ENCODE peak calls at places on chromosomes 3 and 15, in nine cellular contexts. N, I, P, G, R, Q, V, D and O are unnamed samples.

GRCh38 chr3:169112153-169112892 is 551.2 kb downstream of the MECOM start:
- DNase-seq in N (no peak), I (no peak), P (no peak), G (peak; percentile 46), R (no peak), Q (no peak), V (peak; percentile 83), D (peak; percentile 35), O (peak; percentile 93)

GRCh38 chr3:23760871-23761373 is 44.8 kb upstream of the UBE2E1 start:
- DNase-seq in N (no peak), I (peak; percentile 58), P (no peak), G (no peak), R (no peak), Q (no peak), V (no peak), D (no peak), O (no peak)

GRCh38 chr3:112627419-112627818 is 13.5 kb downstream of the CCDC80 start:
- DNase-seq in N (no peak), I (no peak), P (no peak), G (no peak), R (peak; percentile 43), Q (no peak), V (no peak), D (no peak), O (no peak)

GRCh38 chr3:180277036-180277435 is 240.3 kb upstream of the PEX5L start:
- DNase-seq in N (no peak), I (no peak), P (no peak), G (no peak), R (no peak), Q (no peak), V (peak; percentile 60), D (no peak), O (no peak)

GRCh38 chr3:44045476-44046275 is 196.0 kb upstream of the TOPAZ1 start:
- DNase-seq in N (no peak), I (peak; percentile 78), P (no peak), G (no peak), R (no peak), Q (peak; percentile 56), V (no peak), D (no peak), O (peak; percentile 29)

GRCh38 chr3:152539191-152539764 is 270.5 kb downstream of the MBNL1 start:
- DNase-seq in N (no peak), I (no peak), P (no peak), G (no peak), R (no peak), Q (no peak), V (no peak), D (no peak), O (no peak)

GRCh38 chr15:70294906-70295305 is 197.2 kb upstream of the TLE3 start:
- DNase-seq in N (no peak), I (no peak), P (no peak), G (no peak), R (no peak), Q (no peak), V (no peak), D (no peak), O (no peak)

GRCh38 chr15:90414408-90415028 is 26.5 kb downstream of the IQGAP1 start:
- DNase-seq in N (no peak), I (no peak), P (no peak), G (peak; percentile 78), R (no peak), Q (no peak), V (peak; percentile 83), D (peak; percentile 66), O (peak; percentile 88)

GRCh38 chr3:48446425-48447193 is at the start of gene ATRIP:
- DNase-seq in N (peak; percentile 35), I (peak; percentile 91), P (peak; percentile 92), G (no peak), R (peak; percentile 93), Q (peak; percentile 83), V (peak; percentile 75), D (no peak), O (peak; percentile 84)

GRCh38 chr3:13495351-13495813 is 15.3 kb downstream of the HDAC11 start:
- DNase-seq in N (no peak), I (no peak), P (no peak), G (no peak), R (no peak), Q (no peak), V (no peak), D (no peak), O (no peak)

GRCh38 chr3:66255865-66256264 is 35.1 kb downstream of the SLC25A26 start:
- DNase-seq in N (no peak), I (no peak), P (no peak), G (no peak), R (no peak), Q (no peak), V (no peak), D (no peak), O (peak; percentile 27)

GRCh38 chr3:59469948-59470723 is 420.3 kb upstream of the CFAP20DC start:
- DNase-seq in N (no peak), I (no peak), P (no peak), G (no peak), R (no peak), Q (no peak), V (peak; percentile 72), D (no peak), O (peak; percentile 17)

GRCh38 chr15:38605744-38606143 is 41.1 kb upstream of the RASGRP1 start:
- DNase-seq in N (no peak), I (no peak), P (no peak), G (no peak), R (no peak), Q (no peak), V (peak; percentile 4), D (no peak), O (no peak)

GRCh38 chr15:57726411-57726810 is 19.9 kb downstream of the POLR2M start:
- DNase-seq in N (no peak), I (no peak), P (no peak), G (no peak), R (no peak), Q (no peak), V (no peak), D (no peak), O (no peak)

GRCh38 chr3:99934984-99935797 is 117.5 kb downstream of the CMSS1 start:
- DNase-seq in N (no peak), I (no peak), P (no peak), G (no peak), R (no peak), Q (no peak), V (peak; percentile 32), D (no peak), O (peak; percentile 58)

GRCh38 chr3:124770341-124771082 is 40.3 kb downstream of the UMPS start:
- DNase-seq in N (no peak), I (no peak), P (peak; percentile 77), G (no peak), R (peak; percentile 49), Q (no peak), V (no peak), D (no peak), O (no peak)

GRCh38 chr3:14791343-14791945 is 27.3 kb upstream of the FGD5 start:
- DNase-seq in N (no peak), I (peak; percentile 24), P (peak; percentile 66), G (no peak), R (peak; percentile 70), Q (peak; percentile 8), V (peak; percentile 38), D (peak; percentile 4), O (peak; percentile 54)

GRCh38 chr3:77041756-77042155 is 1.9 kb downstream of the ROBO2 start:
- DNase-seq in N (no peak), I (no peak), P (no peak), G (no peak), R (no peak), Q (no peak), V (no peak), D (no peak), O (no peak)

DNA sequence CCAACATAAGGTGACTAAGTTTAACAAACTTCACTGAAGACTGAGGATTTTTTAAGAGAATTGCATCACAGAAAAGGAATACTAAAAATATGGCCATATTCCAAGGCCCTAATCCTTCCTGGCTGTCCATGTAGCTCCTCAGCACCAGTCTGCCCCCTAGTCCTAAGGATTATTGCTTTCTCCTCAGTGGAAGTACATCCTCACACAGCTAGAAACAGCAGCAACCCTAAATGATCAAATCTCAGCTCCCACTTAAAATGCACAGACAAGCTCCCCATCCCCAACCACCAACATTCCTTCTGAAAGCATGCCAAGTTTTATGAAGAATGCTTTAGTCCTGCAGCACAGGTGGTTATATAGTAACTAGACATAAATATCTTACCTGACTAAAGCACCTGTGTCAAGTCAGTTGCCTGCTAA is 14.7 kb downstream of the ST3GAL6 start:
- DNase-seq in N (peak; percentile 63), I (no peak), P (no peak), G (peak; percentile 59), R (no peak), Q (no peak), V (peak; percentile 85), D (no peak), O (peak; percentile 71)
- TF ChIP-seq CTCF in N (no peak), I (no peak), P (peak; percentile 15), G (no peak), R (no peak), Q (no peak), V (peak; percentile 24), D (no peak), O (peak; percentile 18)

GRCh38 chr3:148004331-148004730 is 595.2 kb downstream of the ZIC1 start:
- DNase-seq in N (no peak), I (no peak), P (no peak), G (no peak), R (no peak), Q (no peak), V (no peak), D (no peak), O (no peak)
- TF ChIP-seq CTCF in N (no peak), I (no peak), P (no peak), G (no peak), R (no peak), Q (no peak), V (no peak), D (no peak), O (no peak)

GRCh38 chr3:84136425-84136824 is 822.4 kb upstream of the CADM2 start:
- DNase-seq in N (no peak), I (no peak), P (no peak), G (no peak), R (no peak), Q (no peak), V (no peak), D (no peak), O (peak; percentile 1)
- TF ChIP-seq CTCF in N (no peak), I (no peak), P (no peak), G (no peak), R (no peak), Q (no peak), V (no peak), D (no peak), O (no peak)

GRCh38 chr3:101868534-101869464 is 19.5 kb downstream of the NFKBIZ start:
- DNase-seq in N (no peak), I (no peak), P (peak; percentile 21), G (no peak), R (no peak), Q (no peak), V (no peak), D (no peak), O (peak; percentile 75)

GRCh38 chr3:101862453-101863165 is 13.3 kb downstream of the NFKBIZ start:
- DNase-seq in N (no peak), I (no peak), P (no peak), G (no peak), R (no peak), Q (no peak), V (no peak), D (no peak), O (no peak)

GRCh38 chr3:101861978-101862421 is 12.7 kb downstream of the NFKBIZ start:
- DNase-seq in N (no peak), I (no peak), P (no peak), G (no peak), R (no peak), Q (no peak), V (no peak), D (no peak), O (no peak)

GRCh38 chr3:101867521-101867920 is 18.2 kb downstream of the NFKBIZ start:
- DNase-seq in N (no peak), I (no peak), P (no peak), G (no peak), R (no peak), Q (no peak), V (no peak), D (no peak), O (no peak)

GRCh38 chr3:101865751-101866509 is 16.6 kb downstream of the NFKBIZ start:
- DNase-seq in N (no peak), I (no peak), P (no peak), G (no peak), R (no peak), Q (peak; percentile 36), V (no peak), D (no peak), O (peak; percentile 40)
- TF ChIP-seq CTCF in N (no peak), I (no peak), P (no peak), G (no peak), R (no peak), Q (no peak), V (no peak), D (no peak), O (peak; percentile 23)